ENCODE peak calls at places on chromosomes 11 and 22, in seven cellular contexts. L is H9, F is IMR-90, R is mesendoderm, Z is mesenchymal stem cell, U is H1, K is trophoblast cell. D is an unnamed sample.

GRCh38 chr11:123193742-123194141 is 1.3 kb downstream of the CLMP start:
- DNase-seq in Z (peak; percentile 37), R (peak; percentile 26), L (no peak), K (no peak), F (no peak), U (no peak), D (no peak)

GRCh38 chr11:9760180-9760550 is 96.3 kb downstream of the SWAP70 start:
- DNase-seq in Z (peak; percentile 87), L (no peak), F (peak; percentile 95), R (no peak), K (peak; percentile 33), U (no peak), D (no peak)

GRCh38 chr11:3157381-3158130 is 7.6 kb downstream of the OSBPL5 start:
- DNase-seq in L (no peak), F (no peak), R (no peak), K (no peak), Z (no peak), U (no peak), D (no peak)

GRCh38 chr11:117875397-117876048 is 935 bp downstream of the FXYD6 start:
- DNase-seq in L (no peak), Z (peak; percentile 29), R (peak; percentile 77), U (peak; percentile 59), F (no peak), K (no peak), D (no peak)

GRCh38 chr11:115256326-115257197 is 247.7 kb downstream of the CADM1 start:
- DNase-seq in Z (peak; percentile 14), U (no peak), F (no peak), R (peak; percentile 79), K (no peak), L (peak; percentile 41), D (no peak)

GRCh38 chr11:106101797-106102196 is 24.3 kb downstream of the AASDHPPT start:
- DNase-seq in K (peak; percentile 44), U (no peak), F (peak; percentile 86), Z (peak; percentile 63), L (no peak), R (no peak), D (no peak)

GRCh38 chr22:25623310-25623734 is 58.8 kb downstream of the GRK3 start:
- DNase-seq in K (no peak), F (no peak), Z (no peak), R (no peak), L (no peak), U (no peak), D (no peak)

GRCh38 chr22:25172153-25172552 is 27.5 kb upstream of the CRYBB3 start:
- DNase-seq in L (no peak), R (peak; percentile 24), U (no peak), F (no peak), K (no peak), Z (no peak), D (no peak)

GRCh38 chr22:17074648-17075002 is 10.2 kb upstream of the IL17RA start:
- DNase-seq in R (no peak), U (no peak), L (no peak), K (no peak), F (peak; percentile 40), Z (no peak), D (no peak)

GRCh38 chr11:41497974-41498373 is 38.5 kb upstream of the LRRC4C start:
- DNase-seq in F (no peak), K (no peak), U (peak; percentile 46), L (peak; percentile 55), Z (no peak), R (peak; percentile 84), D (peak; percentile 81)

GRCh38 chr22:32411388-32411787 is 659 bp downstream of the RTCB start:
- DNase-seq in F (peak; percentile 40), Z (peak; percentile 53), L (no peak), R (peak; percentile 44), K (peak; percentile 71), U (no peak), D (no peak)

GRCh38 chr11:91373497-91373896 is 851.1 kb upstream of the FAT3 start:
- DNase-seq in L (no peak), R (peak; percentile 49), K (no peak), F (no peak), U (no peak), Z (no peak), D (no peak)

GRCh38 chr11:113881856-113882255 is 6.5 kb upstream of the USP28 start:
- DNase-seq in U (no peak), R (no peak), Z (no peak), F (no peak), K (peak; percentile 94), L (no peak), D (no peak)

GRCh38 chr11:19693146-19693545 is 19.5 kb upstream of the NAV2 start:
- DNase-seq in L (no peak), Z (no peak), K (no peak), F (no peak), R (no peak), U (no peak), D (no peak)

GRCh38 chr11:46597609-46598219 is 3.9 kb upstream of the AMBRA1 start:
- DNase-seq in F (peak; percentile 70), L (no peak), U (no peak), Z (peak; percentile 65), K (peak; percentile 30), R (peak; percentile 18), D (no peak)

GRCh38 chr22:23225724-23226496 is 45.6 kb downstream of the BCR start:
- DNase-seq in U (no peak), K (no peak), Z (no peak), R (no peak), F (no peak), L (no peak), D (no peak)

GRCh38 chr11:65637794-65638317 is at the start of gene SIPA1:
- DNase-seq in K (peak; percentile 86), Z (peak; percentile 96), L (peak; percentile 96), R (peak; percentile 97), F (peak; percentile 93), U (peak; percentile 94), D (peak; percentile 90)

GRCh38 chr22:45731798-45732495 is 60.3 kb downstream of the ATXN10 start:
- DNase-seq in U (no peak), F (peak; percentile 47), L (no peak), K (peak; percentile 31), Z (peak; percentile 47), R (peak; percentile 38), D (no peak)

GRCh38 chr11:7256943-7257342 is 5.2 kb downstream of the SYT9 start:
- DNase-seq in K (no peak), L (no peak), Z (no peak), U (no peak), F (no peak), R (no peak), D (no peak)

GRCh38 chr11:131776211-131776610 is 405.8 kb downstream of the NTM start:
- DNase-seq in U (no peak), Z (no peak), F (no peak), L (no peak), R (no peak), K (no peak), D (no peak)

GRCh38 chr11:121802542-121802941 is 313.5 kb downstream of the BLID start:
- DNase-seq in K (no peak), U (no peak), Z (peak; percentile 28), F (peak; percentile 19), L (peak; percentile 71), R (peak; percentile 58), D (no peak)

GRCh38 chr11:77411717-77412441 is 62.0 kb downstream of the PAK1 start:
- DNase-seq in F (peak; percentile 82), K (peak; percentile 75), U (peak; percentile 84), R (peak; percentile 96), Z (peak; percentile 89), L (peak; percentile 90), D (peak; percentile 68)

GRCh38 chr11:46308632-46309419 is 31.4 kb downstream of the CREB3L1 start:
- DNase-seq in R (peak; percentile 83), F (peak; percentile 61), K (peak; percentile 79), U (peak; percentile 89), Z (peak; percentile 68), L (peak; percentile 85), D (peak; percentile 60)

GRCh38 chr22:39309364-39309861 is 10.0 kb downstream of the RPL3 start:
- DNase-seq in K (peak; percentile 89), Z (peak; percentile 82), R (peak; percentile 89), F (no peak), U (peak; percentile 81), L (peak; percentile 77), D (no peak)

GRCh38 chr22:46546466-46547178 is 9.2 kb upstream of the CELSR1 start:
- DNase-seq in F (peak; percentile 23), L (no peak), R (no peak), K (peak; percentile 58), U (no peak), Z (peak; percentile 39), D (no peak)

GRCh38 chr11:118705111-118705741 is 25.8 kb upstream of the TREH start:
- DNase-seq in F (no peak), R (no peak), Z (no peak), U (no peak), L (no peak), K (no peak), D (no peak)

GRCh38 chr11:48081151-48082010 is 101.0 kb downstream of the PTPRJ start:
- DNase-seq in F (peak; percentile 59), L (no peak), Z (peak; percentile 56), U (no peak), R (no peak), K (peak; percentile 50), D (no peak)

GRCh38 chr11:110162216-110162615 is 69.0 kb downstream of the ZC3H12C start:
- DNase-seq in F (peak; percentile 38), Z (peak; percentile 29), R (no peak), U (no peak), L (no peak), K (peak; percentile 87), D (no peak)
- H4K8ac ChIP-seq in F (no peak overlapping the region), Z (no peak overlapping the region), R (no peak overlapping the region), U (no peak overlapping the region), L (no peak overlapping the region), K (no peak overlapping the region), D (no peak overlapping the region)

GRCh38 chr11:120492486-120492885 is 19.1 kb upstream of the GRIK4 start:
- DNase-seq in L (no peak), F (no peak), Z (no peak), U (no peak), R (no peak), K (no peak), D (no peak)
- H4K8ac ChIP-seq in L (no peak overlapping the region), F (no peak overlapping the region), Z (no peak overlapping the region), U (no peak overlapping the region), R (no peak overlapping the region), K (no peak overlapping the region), D (no peak overlapping the region)

GRCh38 chr22:29660021-29660420 is 56.6 kb downstream of the NF2 start:
- DNase-seq in F (no peak), R (no peak), K (no peak), Z (no peak), U (no peak), L (no peak), D (no peak)
- H4K8ac ChIP-seq in F (no peak overlapping the region), R (no peak overlapping the region), K (no peak overlapping the region), Z (no peak overlapping the region), U (no peak overlapping the region), L (no peak overlapping the region), D (no peak overlapping the region)

GRCh38 chr11:126160345-126161145 is 50.9 kb downstream of the RPUSD4 start:
- DNase-seq in F (no peak), R (no peak), K (no peak), Z (no peak), U (no peak), L (peak; percentile 45), D (no peak)
- H4K8ac ChIP-seq in F (no peak overlapping the region), R (no peak overlapping the region), K (no peak overlapping the region), Z (no peak overlapping the region), U (peak overlapping the region; percentile 72), L (no peak overlapping the region), D (peak overlapping the region; percentile 76)

GRCh38 chr11:11338304-11338703 is 14.7 kb downstream of the CSNK2A3 start:
- DNase-seq in Z (no peak), K (no peak), U (no peak), R (no peak), L (no peak), F (no peak), D (no peak)
- H4K8ac ChIP-seq in Z (no peak overlapping the region), K (no peak overlapping the region), U (no peak overlapping the region), R (no peak overlapping the region), L (no peak overlapping the region), F (no peak overlapping the region), D (no peak overlapping the region)

GRCh38 chr11:108207683-108208060 is 14.8 kb downstream of the NPAT start:
- DNase-seq in U (no peak), R (no peak), Z (no peak), L (no peak), F (no peak), K (no peak), D (no peak)
- H4K8ac ChIP-seq in U (no peak overlapping the region), R (no peak overlapping the region), Z (no peak overlapping the region), L (no peak overlapping the region), F (no peak overlapping the region), K (no peak overlapping the region), D (peak overlapping the region; percentile 74)

D was measured in neuronal stem cell.